ENCODE peak calls at places on chromosomes 7 and 10, in five cellular contexts. One of them, this sample, is unnamed.

GRCh38 chr10:68796609-68797008 is 30.7 kb upstream of the STOX1 start:
- DNase-seq in K562: no peak
- DNase-seq in BJ: peak; percentile 39
- DNase-seq in astrocyte: peak; percentile 84
- DNase-seq in OCI-LY7: no peak
- DNase-seq in this sample: no peak

GRCh38 chr7:106609416-106609815 is 51.5 kb downstream of the CCDC71L start:
- DNase-seq in K562: no peak
- DNase-seq in BJ: peak; percentile 50
- DNase-seq in astrocyte: peak; percentile 85
- DNase-seq in OCI-LY7: no peak
- DNase-seq in this sample: no peak

GRCh38 chr7:100694196-100694745 is at the start of gene GIGYF1:
- DNase-seq in K562: peak; percentile 99
- DNase-seq in BJ: no peak
- DNase-seq in astrocyte: peak; percentile 20
- DNase-seq in OCI-LY7: peak; percentile 81
- DNase-seq in this sample: peak; percentile 81

GRCh38 chr10:117477961-117478670 is 64.4 kb upstream of the EMX2 start:
- DNase-seq in K562: peak; percentile 19
- DNase-seq in BJ: no peak
- DNase-seq in astrocyte: peak; percentile 86
- DNase-seq in OCI-LY7: no peak
- DNase-seq in this sample: no peak

GRCh38 chr10:4194231-4194630 is 409.2 kb upstream of the KLF6 start:
- DNase-seq in K562: no peak
- DNase-seq in BJ: no peak
- DNase-seq in astrocyte: no peak
- DNase-seq in OCI-LY7: no peak
- DNase-seq in this sample: no peak

GRCh38 chr10:132671171-132672154 is 114.5 kb downstream of the NKX6-2 start:
- DNase-seq in K562: peak; percentile 55
- DNase-seq in BJ: no peak
- DNase-seq in astrocyte: no peak
- DNase-seq in OCI-LY7: no peak
- DNase-seq in this sample: peak; percentile 13

GRCh38 chr10:106705576-106706526 is 458.7 kb downstream of the SORCS1 start:
- DNase-seq in K562: peak; percentile 21
- DNase-seq in BJ: no peak
- DNase-seq in astrocyte: peak; percentile 10
- DNase-seq in OCI-LY7: peak; percentile 56
- DNase-seq in this sample: no peak

GRCh38 chr10:131560166-131560565 is 248.6 kb upstream of the TCERG1L start:
- DNase-seq in K562: no peak
- DNase-seq in BJ: no peak
- DNase-seq in astrocyte: no peak
- DNase-seq in OCI-LY7: no peak
- DNase-seq in this sample: no peak

GRCh38 chr10:25761937-25762336 is 172.1 kb upstream of the MYO3A start:
- DNase-seq in K562: no peak
- DNase-seq in BJ: no peak
- DNase-seq in astrocyte: no peak
- DNase-seq in OCI-LY7: no peak
- DNase-seq in this sample: no peak

GRCh38 chr7:138663741-138664710 is 37.1 kb downstream of the SVOPL start:
- DNase-seq in K562: no peak
- DNase-seq in BJ: no peak
- DNase-seq in astrocyte: no peak
- DNase-seq in OCI-LY7: no peak
- DNase-seq in this sample: peak; percentile 71

GRCh38 chr10:91210435-91210834 is 10.0 kb upstream of the PCGF5 start:
- DNase-seq in K562: no peak
- DNase-seq in BJ: no peak
- DNase-seq in astrocyte: no peak
- DNase-seq in OCI-LY7: peak; percentile 90
- DNase-seq in this sample: no peak

GRCh38 chr7:123460616-123461015 is 73.8 kb downstream of the IQUB start:
- DNase-seq in K562: no peak
- DNase-seq in BJ: no peak
- DNase-seq in astrocyte: peak; percentile 91
- DNase-seq in OCI-LY7: no peak
- DNase-seq in this sample: no peak

GRCh38 chr7:27137603-27138410 is 5.7 kb downstream of the HOXA5 start:
- DNase-seq in K562: no peak
- DNase-seq in BJ: no peak
- DNase-seq in astrocyte: no peak
- DNase-seq in OCI-LY7: no peak
- DNase-seq in this sample: no peak

GRCh38 chr7:37482505-37482904 is 33.8 kb upstream of the ELMO1 start:
- DNase-seq in K562: no peak
- DNase-seq in BJ: no peak
- DNase-seq in astrocyte: no peak
- DNase-seq in OCI-LY7: no peak
- DNase-seq in this sample: no peak

GRCh38 chr10:30182191-30183075 is 123.0 kb upstream of the JCAD start:
- DNase-seq in K562: no peak
- DNase-seq in BJ: peak; percentile 94
- DNase-seq in astrocyte: peak; percentile 95
- DNase-seq in OCI-LY7: no peak
- DNase-seq in this sample: no peak

GRCh38 chr7:41693150-41693997 is 9.5 kb downstream of the INHBA start:
- DNase-seq in K562: no peak
- DNase-seq in BJ: no peak
- DNase-seq in astrocyte: no peak
- DNase-seq in OCI-LY7: no peak
- DNase-seq in this sample: no peak

GRCh38 chr10:6426317-6426716 is 153.8 kb downstream of the PRKCQ start:
- DNase-seq in K562: no peak
- DNase-seq in BJ: no peak
- DNase-seq in astrocyte: no peak
- DNase-seq in OCI-LY7: no peak
- DNase-seq in this sample: no peak

GRCh38 chr10:30435068-30435422 is 1.1 kb downstream of the MAP3K8 start:
- DNase-seq in K562: no peak
- DNase-seq in BJ: no peak
- DNase-seq in astrocyte: peak; percentile 70
- DNase-seq in OCI-LY7: no peak
- DNase-seq in this sample: no peak

GRCh38 chr10:36171546-36171945 is 529.5 kb upstream of the FZD8 start:
- DNase-seq in K562: no peak
- DNase-seq in BJ: no peak
- DNase-seq in astrocyte: no peak
- DNase-seq in OCI-LY7: no peak
- DNase-seq in this sample: no peak

GRCh38 chr10:9222917-9223316 is 1168.4 kb downstream of the GATA3 start:
- DNase-seq in K562: no peak
- DNase-seq in BJ: no peak
- DNase-seq in astrocyte: peak; percentile 39
- DNase-seq in OCI-LY7: no peak
- DNase-seq in this sample: no peak

GRCh38 chr10:25059990-25060389 is 43.6 kb downstream of the THNSL1 start:
- DNase-seq in K562: peak; percentile 66
- DNase-seq in BJ: no peak
- DNase-seq in astrocyte: peak; percentile 91
- DNase-seq in OCI-LY7: no peak
- DNase-seq in this sample: peak; percentile 78

GRCh38 chr7:4151926-4152549 is 530.1 kb upstream of the FOXK1 start:
- DNase-seq in K562: no peak
- DNase-seq in BJ: no peak
- DNase-seq in astrocyte: no peak
- DNase-seq in OCI-LY7: no peak
- DNase-seq in this sample: no peak

GRCh38 chr10:97127960-97128850 is 57.6 kb downstream of the SLIT1 start:
- DNase-seq in K562: no peak
- DNase-seq in BJ: no peak
- DNase-seq in astrocyte: no peak
- DNase-seq in OCI-LY7: no peak
- DNase-seq in this sample: no peak

GRCh38 chr10:484925-485661 is 204.4 kb downstream of the DIP2C start:
- DNase-seq in K562: no peak
- DNase-seq in BJ: no peak
- DNase-seq in astrocyte: no peak
- DNase-seq in OCI-LY7: no peak
- DNase-seq in this sample: no peak

GRCh38 chr7:128459394-128459878 is 3.8 kb downstream of the HILPDA start:
- DNase-seq in K562: peak; percentile 83
- DNase-seq in BJ: no peak
- DNase-seq in astrocyte: peak; percentile 52
- DNase-seq in OCI-LY7: peak; percentile 77
- DNase-seq in this sample: no peak

GRCh38 chr7:41688012-41688625 is 14.8 kb downstream of the INHBA start:
- DNase-seq in K562: no peak
- DNase-seq in BJ: no peak
- DNase-seq in astrocyte: no peak
- DNase-seq in OCI-LY7: no peak
- DNase-seq in this sample: no peak

GRCh38 chr10:70132098-70133029 is at the start of gene AIFM2:
- DNase-seq in K562: peak; percentile 88
- DNase-seq in BJ: no peak
- DNase-seq in astrocyte: peak; percentile 44
- DNase-seq in OCI-LY7: no peak
- DNase-seq in this sample: peak; percentile 95

GRCh38 chr10:90447836-90448235 is 410.0 kb downstream of the HTR7 start:
- DNase-seq in K562: no peak
- DNase-seq in BJ: no peak
- DNase-seq in astrocyte: peak; percentile 8
- DNase-seq in OCI-LY7: no peak
- DNase-seq in this sample: no peak

GRCh38 chr7:37833107-37833817 is 15.1 kb upstream of the NME8 start:
- DNase-seq in K562: peak; percentile 51
- DNase-seq in BJ: no peak
- DNase-seq in astrocyte: peak; percentile 18
- DNase-seq in OCI-LY7: peak; percentile 38
- DNase-seq in this sample: no peak

GRCh38 chr10:63206997-63207952 is 74.1 kb downstream of the NRBF2 start:
- DNase-seq in K562: no peak
- DNase-seq in BJ: peak; percentile 51
- DNase-seq in astrocyte: peak; percentile 90
- DNase-seq in OCI-LY7: peak; percentile 10
- DNase-seq in this sample: no peak

GRCh38 chr10:103069453-103070331 is 123.4 kb downstream of the NT5C2 start:
- DNase-seq in K562: peak; percentile 34
- DNase-seq in BJ: no peak
- DNase-seq in astrocyte: peak; percentile 30
- DNase-seq in OCI-LY7: peak; percentile 81
- DNase-seq in this sample: peak; percentile 24

GRCh38 chr10:8911032-8911431 is 856.5 kb downstream of the GATA3 start:
- DNase-seq in K562: no peak
- DNase-seq in BJ: no peak
- DNase-seq in astrocyte: no peak
- DNase-seq in OCI-LY7: no peak
- DNase-seq in this sample: no peak

GRCh38 chr7:157434231-157434630 is 97.4 kb downstream of the DNAJB6 start:
- DNase-seq in K562: no peak
- DNase-seq in BJ: no peak
- DNase-seq in astrocyte: no peak
- DNase-seq in OCI-LY7: no peak
- DNase-seq in this sample: peak; percentile 11
- TF ChIP-seq CTCF in K562: peak; percentile 8
- TF ChIP-seq CTCF in BJ: no peak
- TF ChIP-seq CTCF in astrocyte: no peak
- TF ChIP-seq CTCF in OCI-LY7: no peak
- TF ChIP-seq CTCF in this sample: no peak

DNA sequence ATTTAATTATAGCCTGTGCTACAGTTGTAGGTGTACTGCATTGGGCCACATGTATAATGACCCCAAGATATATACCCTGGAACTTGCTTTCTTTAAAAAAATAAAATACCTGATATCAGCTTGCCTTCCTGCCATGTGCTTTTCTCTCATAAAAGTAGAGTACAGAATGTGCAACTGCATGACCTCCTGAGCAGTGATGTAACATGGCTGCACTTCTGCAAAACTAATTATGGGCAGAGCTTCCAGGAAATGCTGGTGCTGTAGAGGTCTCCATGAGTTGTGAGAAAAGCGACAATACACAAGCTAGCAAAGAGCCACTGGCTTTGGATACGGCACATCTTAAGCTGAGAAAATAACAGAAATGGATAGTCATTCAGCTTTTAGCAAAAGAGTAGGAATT is 6.5 kb upstream of the ERLIN1 start:
- DNase-seq in K562: no peak
- DNase-seq in BJ: no peak
- DNase-seq in astrocyte: no peak
- DNase-seq in OCI-LY7: no peak
- DNase-seq in this sample: no peak
- H3K36me3 ChIP-seq in K562: peaks cover 85% of the 10 kb centered on the region
- H3K36me3 ChIP-seq in BJ: peaks cover 5% of the 10 kb centered on the region
- H3K36me3 ChIP-seq in astrocyte: peaks cover 31% of the 10 kb centered on the region
- H3K36me3 ChIP-seq in OCI-LY7: peaks cover 98% of the 10 kb centered on the region
- H3K36me3 ChIP-seq in this sample: peaks cover 32% of the 10 kb centered on the region

GRCh38 chr7:146176790-146177189 is 60.2 kb downstream of the CNTNAP2 start:
- DNase-seq in K562: no peak
- DNase-seq in BJ: no peak
- DNase-seq in astrocyte: no peak
- DNase-seq in OCI-LY7: no peak
- DNase-seq in this sample: no peak

GRCh38 chr7:146175716-146176115 is 59.1 kb downstream of the CNTNAP2 start:
- DNase-seq in K562: no peak
- DNase-seq in BJ: no peak
- DNase-seq in astrocyte: no peak
- DNase-seq in OCI-LY7: no peak
- DNase-seq in this sample: no peak

DNA sequence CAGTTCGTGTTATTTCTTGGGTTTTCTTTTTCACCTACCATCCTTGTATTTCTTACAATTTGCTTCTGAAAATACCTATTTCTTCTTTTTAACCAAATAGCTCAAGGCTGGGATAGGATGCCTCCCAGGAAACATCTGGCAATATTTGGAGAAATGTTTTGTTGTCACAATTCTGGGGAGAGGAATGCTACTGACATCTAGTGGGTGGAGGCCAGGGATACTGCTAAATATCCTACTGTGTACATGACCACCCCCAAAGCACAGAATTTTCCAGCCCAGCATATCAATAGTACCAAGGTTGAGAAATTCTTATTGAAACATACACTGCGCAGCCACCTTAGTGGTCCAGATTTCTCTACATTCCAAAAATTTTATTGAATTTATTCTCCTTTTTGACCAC is 55.5 kb downstream of the CNTNAP2 start:
- DNase-seq in K562: no peak
- DNase-seq in BJ: no peak
- DNase-seq in astrocyte: no peak
- DNase-seq in OCI-LY7: peak; percentile 5
- DNase-seq in this sample: no peak
- TF ChIP-seq CTCF in K562: no peak
- TF ChIP-seq CTCF in BJ: no peak
- TF ChIP-seq CTCF in astrocyte: no peak
- TF ChIP-seq CTCF in OCI-LY7: peak; percentile 61
- TF ChIP-seq CTCF in this sample: no peak

DNA sequence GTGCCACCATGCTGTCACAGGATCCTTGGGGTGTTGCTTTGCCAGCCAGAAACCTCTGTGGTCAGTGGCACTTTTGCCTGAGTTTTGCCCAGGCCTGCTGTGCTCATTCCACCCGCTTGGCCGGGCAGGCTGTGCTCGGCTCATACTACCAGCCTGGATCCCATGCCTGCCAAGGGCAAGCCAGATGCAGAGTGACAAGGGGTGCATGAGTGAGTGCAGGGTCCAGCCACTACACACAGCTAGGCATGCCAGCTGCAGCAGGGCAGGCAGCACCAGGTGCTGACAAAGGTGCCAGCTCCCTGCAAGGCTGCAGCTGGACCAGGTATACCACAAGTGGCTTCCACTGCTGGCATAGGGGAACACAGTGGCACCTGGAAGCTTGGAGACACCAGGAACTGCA is 28.6 kb downstream of the C10orf67 start:
- DNase-seq in K562: no peak
- DNase-seq in BJ: no peak
- DNase-seq in astrocyte: no peak
- DNase-seq in OCI-LY7: no peak
- DNase-seq in this sample: peak; percentile 52
- H3K36me3 ChIP-seq in K562: no peaks in the 10 kb centered on the region
- H3K36me3 ChIP-seq in BJ: no peaks in the 10 kb centered on the region
- H3K36me3 ChIP-seq in astrocyte: no peaks in the 10 kb centered on the region
- H3K36me3 ChIP-seq in OCI-LY7: no peaks in the 10 kb centered on the region
- H3K36me3 ChIP-seq in this sample: no peaks in the 10 kb centered on the region